ENCODE peak calls at places on chromosomes 5 and 9, in ten cellular contexts. C is spleen; U is heart right ventricle; F is GM23338; G is uterus; Q is A549; X is neuronal stem cell; B is CD8-positive, alpha-beta T cell; E is upper lobe of right lung; I is left lung. H is an unnamed sample.

GRCh38 chr9:16458696-16459420 is 411.6 kb downstream of the BNC2 start:
- DNase-seq in C (no peak), U (no peak), F (no peak), G (no peak), Q (no peak), X (no peak), B (no peak), E (no peak), I (no peak), H (no peak)

GRCh38 chr5:20166496-20166895 is 178.5 kb upstream of the CDH18 start:
- DNase-seq in C (no peak), U (no peak), F (no peak), G (no peak), Q (no peak), X (no peak), B (no peak), E (no peak), I (no peak), H (no peak)

GRCh38 chr9:103301051-103301450 is 305.9 kb downstream of the CYLC2 start:
- DNase-seq in C (no peak), U (no peak), F (peak), G (no peak), Q (no peak), X (no peak), B (no peak), E (no peak), I (no peak), H (no peak)

GRCh38 chr5:151150484-151151262 is 6.9 kb downstream of the ANXA6 start:
- DNase-seq in C (peak), U (peak), F (no peak), G (peak), Q (no peak), X (no peak), B (peak), E (no peak), I (no peak), H (no peak)

GRCh38 chr5:37933586-37933985 is 93.7 kb upstream of the GDNF start:
- DNase-seq in C (no peak), U (no peak), F (no peak), G (no peak), Q (no peak), X (no peak), B (no peak), E (no peak), I (no peak), H (no peak)

GRCh38 chr9:84817011-84817410 is 147.5 kb downstream of the NTRK2 start:
- DNase-seq in C (no peak), U (no peak), F (no peak), G (no peak), Q (no peak), X (no peak), B (no peak), E (no peak), I (no peak), H (no peak)

GRCh38 chr5:111857067-111857466 is 100.1 kb upstream of the NREP start:
- DNase-seq in C (no peak), U (no peak), F (no peak), G (no peak), Q (no peak), X (no peak), B (no peak), E (no peak), I (no peak), H (no peak)

GRCh38 chr5:119515192-119515591 is 62.9 kb downstream of the HSD17B4 start:
- DNase-seq in C (no peak), U (no peak), F (no peak), G (no peak), Q (no peak), X (no peak), B (no peak), E (no peak), I (no peak), H (no peak)

GRCh38 chr9:130891699-130892502 is 4.7 kb downstream of the QRFP start:
- DNase-seq in C (peak), U (no peak), F (no peak), G (no peak), Q (no peak), X (no peak), B (no peak), E (no peak), I (peak), H (peak)

DNA sequence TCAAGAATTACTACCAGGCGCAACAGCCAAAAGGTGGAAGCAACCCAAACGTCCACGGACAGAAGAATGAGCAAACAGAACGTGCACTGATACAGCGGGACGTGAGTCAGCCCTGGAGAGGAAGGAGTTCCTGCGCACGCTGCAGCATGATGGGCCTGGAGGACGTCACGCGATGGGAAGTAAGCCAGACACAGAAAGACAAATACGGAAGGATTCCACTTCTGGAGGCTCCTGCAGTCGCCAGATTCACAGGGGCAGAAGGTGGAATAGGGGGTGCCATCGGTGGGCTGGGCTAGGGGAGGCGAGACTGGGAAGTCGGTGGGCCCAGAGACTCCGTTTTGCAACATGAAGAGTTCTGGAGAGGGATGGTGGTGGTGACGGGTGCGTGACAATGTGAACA is 80.3 kb upstream of the PHYKPL start:
- DNase-seq in C (peak), U (peak), F (no peak), G (no peak), Q (no peak), X (no peak), B (no peak), E (peak), I (peak), H (no peak)
- H3K27ac ChIP-seq in C (peak), U (no peak), F (no peak), G (no peak), Q (no peak), X (no peak), B (no peak), E (peak), I (peak), H (no peak)

DNA sequence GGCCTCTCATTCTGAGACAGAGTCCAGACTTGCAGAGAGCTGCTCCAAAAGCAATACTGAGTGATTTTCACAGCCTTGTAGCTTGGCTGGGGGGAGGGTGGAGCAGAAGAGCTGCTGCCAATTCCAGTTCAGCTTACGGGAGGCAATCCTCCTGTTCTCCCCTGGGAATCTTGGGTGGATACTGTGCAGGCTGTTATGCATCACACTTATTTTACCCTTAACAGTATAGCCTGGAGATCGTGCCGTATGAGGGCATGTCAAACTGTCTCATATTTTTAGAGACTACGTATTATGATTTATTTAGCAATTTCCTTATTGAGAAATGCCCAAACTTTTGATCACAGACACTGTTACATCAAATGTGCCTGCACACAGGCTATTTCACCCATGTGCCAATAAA is 85.2 kb downstream of the BASP1 start:
- DNase-seq in C (no peak), U (no peak), F (no peak), G (peak), Q (peak), X (no peak), B (no peak), E (no peak), I (no peak), H (no peak)
- H3K27ac ChIP-seq in C (no peak), U (no peak), F (no peak), G (no peak), Q (peak), X (no peak), B (no peak), E (no peak), I (no peak), H (no peak)

GRCh38 chr5:150044712-150045111 is 41.6 kb downstream of the CSF1R start:
- DNase-seq in C (no peak), U (no peak), F (no peak), G (no peak), Q (no peak), X (no peak), B (no peak), E (no peak), I (no peak), H (no peak)
- H3K27ac ChIP-seq in C (no peak), U (peak), F (no peak), G (no peak), Q (no peak), X (no peak), B (no peak), E (no peak), I (no peak), H (no peak)

DNA sequence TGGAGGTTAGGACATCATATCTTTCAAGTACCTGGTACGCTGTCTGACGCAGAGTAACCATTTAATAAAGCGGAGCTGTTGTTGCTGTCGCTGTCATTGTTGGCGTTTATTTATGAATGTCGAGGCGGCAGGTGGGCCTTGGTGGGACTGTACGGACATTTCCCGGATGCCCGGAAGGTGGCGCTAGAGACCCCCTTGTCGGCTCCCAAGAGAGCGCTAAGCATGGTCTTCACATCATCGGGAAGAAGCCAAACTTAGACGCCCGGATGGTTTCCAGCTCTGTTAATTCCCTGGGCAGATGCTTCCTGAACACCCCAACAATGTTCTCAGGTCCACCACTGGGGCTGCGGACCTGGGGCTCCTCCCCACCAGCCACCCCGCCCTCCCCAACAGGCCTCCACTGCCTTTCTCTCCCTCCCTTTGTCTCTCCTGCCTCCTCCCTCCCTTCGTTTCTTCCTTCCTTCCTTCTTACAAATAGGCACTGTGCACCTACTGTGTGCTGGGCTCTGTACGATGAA is 54.1 kb downstream of the DUSP1 start:
- DNase-seq in C (peak), U (peak), F (peak), G (peak), Q (peak), X (peak), B (peak), E (peak), I (peak), H (peak)
- H3K27ac ChIP-seq in C (peak), U (peak), F (no peak), G (peak), Q (peak), X (no peak), B (no peak), E (peak), I (peak), H (peak)

GRCh38 chr5:147404706-147405105 is 105.2 kb downstream of the DPYSL3 start:
- DNase-seq in C (no peak), U (no peak), F (no peak), G (no peak), Q (no peak), X (no peak), B (no peak), E (no peak), I (no peak), H (no peak)
- H3K27ac ChIP-seq in C (peak), U (peak), F (peak), G (peak), Q (peak), X (no peak), B (no peak), E (peak), I (peak), H (peak)

GRCh38 chr9:38018230-38018963 is 50.6 kb downstream of the SHB start:
- DNase-seq in C (no peak), U (no peak), F (no peak), G (no peak), Q (no peak), X (no peak), B (no peak), E (no peak), I (no peak), H (no peak)
- H3K27ac ChIP-seq in C (no peak), U (peak), F (peak), G (peak), Q (peak), X (peak), B (no peak), E (peak), I (peak), H (peak)

DNA sequence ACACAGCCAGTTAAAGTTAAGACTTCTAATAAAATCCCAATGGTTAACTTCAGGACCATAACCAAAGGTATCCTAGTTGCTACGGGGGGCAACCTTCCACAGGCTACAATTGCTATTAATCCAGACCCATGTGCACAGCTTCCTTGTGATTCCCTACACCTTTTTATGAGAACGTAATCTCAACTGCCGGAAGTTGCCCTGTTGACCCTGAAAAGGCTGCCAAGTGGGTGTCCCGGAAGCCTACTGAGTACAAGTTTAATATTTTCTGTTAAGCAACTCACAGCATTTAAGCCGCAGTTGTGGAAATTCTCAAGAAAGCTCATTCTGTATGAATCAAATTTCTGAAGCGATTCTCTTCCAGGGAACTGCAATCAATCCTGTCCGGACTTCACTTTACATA is 48.5 kb upstream of the PTGER4 start:
- DNase-seq in C (no peak), U (no peak), F (no peak), G (no peak), Q (no peak), X (no peak), B (no peak), E (no peak), I (no peak), H (no peak)
- H3K27ac ChIP-seq in C (no peak), U (no peak), F (no peak), G (no peak), Q (no peak), X (no peak), B (no peak), E (no peak), I (no peak), H (no peak)

GRCh38 chr5:14184725-14185124 is 41.6 kb downstream of the TRIO start:
- DNase-seq in C (no peak), U (no peak), F (no peak), G (peak), Q (no peak), X (no peak), B (no peak), E (no peak), I (no peak), H (no peak)
- H3K27ac ChIP-seq in C (no peak), U (peak), F (peak), G (peak), Q (peak), X (no peak), B (no peak), E (peak), I (peak), H (no peak)

H was measured in caudate nucleus.